ENCODE peak calls at places on chromosomes 6 and 20, in six cellular contexts. Y is tibial artery, S is NB4, R is left ventricle myocardium inferior, Z is mammary epithelial cell, M is mesothelial cell of epicardium. O is an unnamed sample.

GRCh38 chr6:156599977-156600647 is 177.1 kb upstream of the ARID1B start:
- DNase-seq in S (no peak), Y (no peak), M (no peak), R (no peak), Z (no peak), O (no peak)

GRCh38 chr20:44720617-44720993 is 5.4 kb downstream of the CCN5 start:
- DNase-seq in R (no peak), Y (peak; percentile 92), S (no peak), Z (no peak), M (no peak), O (peak; percentile 81)

GRCh38 chr20:6169251-6169650 is 46.4 kb upstream of the FERMT1 start:
- DNase-seq in Y (no peak), Z (peak; percentile 40), M (no peak), S (peak; percentile 41), R (no peak), O (peak; percentile 32)

GRCh38 chr6:33324139-33324538 is 6.6 kb upstream of the ZBTB22 start:
- DNase-seq in Y (no peak), M (no peak), R (no peak), S (peak; percentile 39), Z (no peak), O (no peak)

GRCh38 chr6:79301290-79301689 is 66.8 kb upstream of the HMGN3 start:
- DNase-seq in R (no peak), Y (no peak), Z (peak; percentile 40), M (no peak), S (no peak), O (no peak)

GRCh38 chr20:6582449-6582848 is 185.0 kb upstream of the BMP2 start:
- DNase-seq in R (no peak), S (peak; percentile 8), Y (no peak), M (no peak), Z (peak; percentile 40), O (no peak)

GRCh38 chr6:70838907-70839285 is 118.0 kb downstream of the B3GAT2 start:
- DNase-seq in Y (no peak), M (no peak), S (no peak), R (no peak), Z (no peak), O (no peak)

GRCh38 chr6:127737768-127738167 is 160.8 kb downstream of the C6orf58 start:
- DNase-seq in R (no peak), Y (no peak), Z (peak; percentile 6), M (no peak), S (no peak), O (peak; percentile 11)

GRCh38 chr20:37526839-37527637 is 638 bp downstream of the BLCAP start:
- DNase-seq in Y (peak; percentile 48), Z (peak; percentile 29), S (peak; percentile 24), R (no peak), M (no peak), O (peak; percentile 55)

GRCh38 chr20:11083841-11084240 is 410.0 kb upstream of the JAG1 start:
- DNase-seq in Z (peak; percentile 45), M (no peak), R (no peak), Y (no peak), S (no peak), O (no peak)

GRCh38 chr6:119128252-119128912 is 49.9 kb upstream of the FAM184A start:
- DNase-seq in M (no peak), Z (no peak), Y (no peak), S (no peak), R (no peak), O (no peak)

GRCh38 chr6:10837009-10837691 is 1.2 kb downstream of the MAK start:
- DNase-seq in M (peak; percentile 51), S (peak; percentile 53), R (peak; percentile 36), Z (peak; percentile 10), Y (no peak), O (no peak)

GRCh38 chr6:2938632-2939083 is 32.7 kb downstream of the SERPINB6 start:
- DNase-seq in S (no peak), R (no peak), Y (no peak), Z (peak; percentile 51), M (peak; percentile 19), O (peak; percentile 34)

GRCh38 chr6:137728386-137729349 is 138.4 kb upstream of the TNFAIP3 start:
- DNase-seq in Z (peak; percentile 99), S (no peak), Y (no peak), M (no peak), R (peak; percentile 22), O (peak; percentile 95)

GRCh38 chr6:120871416-120872261 is 462.6 kb downstream of the TBC1D32 start:
- DNase-seq in R (no peak), S (no peak), Y (peak; percentile 54), M (no peak), Z (no peak), O (no peak)

GRCh38 chr20:64080013-64080812 is at the start of gene OPRL1:
- DNase-seq in R (no peak), Y (no peak), S (no peak), Z (no peak), M (no peak), O (no peak)

GRCh38 chr6:40588480-40588879 is 1.3 kb upstream of the LRFN2 start:
- DNase-seq in S (no peak), Y (no peak), R (no peak), M (no peak), Z (no peak), O (no peak)

GRCh38 chr6:106739387-106739786 is 110.0 kb downstream of the QRSL1 start:
- DNase-seq in Y (peak; percentile 92), M (no peak), S (no peak), Z (peak; percentile 99), R (peak; percentile 39), O (peak; percentile 99)

GRCh38 chr20:62330576-62331317 is 27.9 kb downstream of the ADRM1 start:
- DNase-seq in M (no peak), S (no peak), Z (no peak), R (no peak), Y (no peak), O (no peak)

GRCh38 chr20:25553819-25554296 is 31.5 kb downstream of the NINL start:
- DNase-seq in M (no peak), S (no peak), Z (no peak), Y (no peak), R (no peak), O (peak; percentile 23)

GRCh38 chr20:25247100-25247665 is 702 bp upstream of the PYGB start:
- DNase-seq in Z (peak; percentile 59), M (peak; percentile 51), S (peak; percentile 70), Y (peak; percentile 86), R (peak; percentile 75), O (peak; percentile 79)

GRCh38 chr20:9015984-9016324 is 52.9 kb upstream of the PLCB4 start:
- DNase-seq in Y (no peak), Z (no peak), S (no peak), M (no peak), R (no peak), O (peak; percentile 49)

GRCh38 chr6:82589509-82590206 is 226.0 kb downstream of the TPBG start:
- DNase-seq in Z (peak; percentile 58), S (peak; percentile 56), Y (no peak), M (no peak), R (no peak), O (peak; percentile 72)
- TF ChIP-seq CTCF in Z (peak; percentile 41), S (peak; percentile 10), Y (no peak), M (no peak), R (no peak), O (peak; percentile 30)

GRCh38 chr6:130381459-130382380 is 15.9 kb downstream of the TMEM200A start:
- DNase-seq in R (no peak), S (no peak), Y (no peak), Z (no peak), M (no peak), O (no peak)
- TF ChIP-seq CTCF in R (no peak), S (no peak), Y (no peak), Z (no peak), M (no peak), O (no peak)

GRCh38 chr6:153727910-153728309 is 311.1 kb upstream of the OPRM1 start:
- DNase-seq in S (no peak), Z (peak; percentile 3), Y (no peak), R (no peak), M (no peak), O (peak; percentile 11)

GRCh38 chr6:153729189-153729588 is 309.9 kb upstream of the OPRM1 start:
- DNase-seq in S (no peak), Y (no peak), M (no peak), Z (no peak), R (no peak), O (no peak)
- TF ChIP-seq CTCF in S (no peak), Y (no peak), M (no peak), Z (no peak), R (no peak), O (no peak)

DNA sequence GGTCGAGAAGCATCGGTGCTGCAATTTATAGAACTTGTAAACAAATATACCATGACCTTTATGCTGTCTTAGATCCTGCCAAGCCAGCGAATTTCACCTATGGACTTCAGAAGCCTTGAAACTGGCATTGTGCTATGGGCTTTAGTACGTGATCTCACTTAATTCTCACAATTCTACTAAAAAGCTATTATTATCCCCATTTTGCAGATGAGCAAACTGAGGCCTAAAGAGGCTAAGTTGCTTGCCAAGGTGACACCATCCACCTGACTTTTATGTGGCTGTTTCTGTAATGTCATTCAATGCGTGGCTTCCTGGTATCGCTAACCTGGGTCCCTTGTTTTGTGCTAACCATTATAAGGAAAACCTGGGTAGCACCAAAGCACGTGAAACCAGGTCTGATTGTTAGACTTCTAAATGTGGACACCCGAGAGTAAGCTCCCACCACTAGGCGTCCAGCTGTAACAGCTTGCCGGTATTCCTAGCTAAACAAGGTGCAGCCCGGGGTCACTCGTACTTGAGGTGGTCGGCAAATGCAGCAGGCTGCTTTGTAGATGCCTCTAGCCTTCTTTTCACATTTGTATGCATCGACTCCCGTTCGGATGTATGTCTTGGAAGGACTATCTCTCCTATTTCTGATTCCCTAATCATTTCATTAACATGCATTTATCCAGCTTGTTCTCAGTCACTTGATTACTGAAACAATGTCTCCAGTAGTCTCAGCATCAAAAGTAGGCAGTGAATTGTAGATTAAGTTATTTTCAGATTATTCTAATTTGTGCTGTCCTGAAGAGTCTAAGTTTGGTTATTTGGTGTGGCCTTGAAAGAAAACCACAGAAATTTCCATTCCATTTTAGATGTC is 1.1 kb downstream of the SYNJ2 start:
- DNase-seq in Z (peak; percentile 43), M (no peak), R (no peak), S (peak; percentile 20), Y (peak; percentile 66), O (peak; percentile 20)
- TF ChIP-seq CTCF in Z (peak; percentile 52), M (no peak), R (peak; percentile 26), S (no peak), Y (peak; percentile 48), O (peak; percentile 15)

GRCh38 chr6:126477678-126478077 is 137.8 kb downstream of the CENPW start:
- DNase-seq in S (no peak), Z (no peak), R (no peak), M (no peak), Y (no peak), O (no peak)
- TF ChIP-seq CTCF in S (no peak), Z (no peak), R (no peak), M (no peak), Y (no peak), O (no peak)

O was measured in MCF 10A.